ENCODE peak calls at places on chromosomes 1 and 21, in eight cellular contexts. H, B, Q, M, G, C, A and F are unnamed samples.

GRCh38 chr1:31931241-31932225 is 6.6 kb downstream of the PTP4A2 start:
- DNase-seq in H (peak; percentile 51), B (no peak), Q (no peak), M (peak; percentile 42), G (no peak), C (no peak), A (no peak), F (no peak)

GRCh38 chr1:51175278-51175677 is 60.8 kb upstream of the RNF11 start:
- DNase-seq in H (peak; percentile 22), B (no peak), Q (no peak), M (no peak), G (no peak), C (no peak), A (no peak), F (no peak)

GRCh38 chr1:66181999-66182398 is 352.0 kb upstream of the SGIP1 start:
- DNase-seq in H (no peak), B (no peak), Q (no peak), M (no peak), G (no peak), C (no peak), A (no peak), F (no peak)

GRCh38 chr1:22137006-22137720 is 5.7 kb downstream of the WNT4 start:
- DNase-seq in H (peak; percentile 37), B (no peak), Q (no peak), M (no peak), G (no peak), C (no peak), A (no peak), F (no peak)

GRCh38 chr1:61056674-61057439 is 25.5 kb upstream of the NFIA start:
- DNase-seq in H (peak; percentile 47), B (no peak), Q (peak; percentile 65), M (peak; percentile 41), G (peak; percentile 80), C (no peak), A (no peak), F (peak; percentile 76)

GRCh38 chr21:45423201-45423955 is 18.4 kb downstream of the COL18A1 start:
- DNase-seq in H (no peak), B (no peak), Q (peak; percentile 6), M (no peak), G (no peak), C (no peak), A (no peak), F (no peak)

GRCh38 chr1:25799758-25800537 is at the start of gene SELENON:
- DNase-seq in H (peak; percentile 67), B (no peak), Q (peak; percentile 84), M (no peak), G (peak; percentile 68), C (no peak), A (no peak), F (peak; percentile 71)

GRCh38 chr1:198174297-198174696 is 17.5 kb downstream of the NEK7 start:
- DNase-seq in H (peak; percentile 29), B (no peak), Q (no peak), M (no peak), G (no peak), C (no peak), A (no peak), F (no peak)

GRCh38 chr1:234702342-234703000 is 92.5 kb upstream of the IRF2BP2 start:
- DNase-seq in H (no peak), B (no peak), Q (peak; percentile 59), M (no peak), G (no peak), C (no peak), A (no peak), F (no peak)

GRCh38 chr1:168319691-168320090 is 39.0 kb downstream of the TBX19 start:
- DNase-seq in H (no peak), B (no peak), Q (no peak), M (no peak), G (no peak), C (no peak), A (no peak), F (no peak)

GRCh38 chr21:15159382-15160020 is 94.7 kb upstream of the NRIP1 start:
- DNase-seq in H (peak; percentile 2), B (no peak), Q (no peak), M (no peak), G (no peak), C (no peak), A (no peak), F (no peak)

GRCh38 chr1:6443339-6444115 is 19.0 kb downstream of the ESPN start:
- DNase-seq in H (no peak), B (no peak), Q (no peak), M (no peak), G (no peak), C (no peak), A (no peak), F (peak; percentile 14)

GRCh38 chr1:24865168-24865567 is 64.9 kb downstream of the RUNX3 start:
- DNase-seq in H (no peak), B (no peak), Q (no peak), M (no peak), G (no peak), C (no peak), A (no peak), F (no peak)

GRCh38 chr1:185280589-185280988 is 36.5 kb downstream of the IVNS1ABP start:
- DNase-seq in H (no peak), B (no peak), Q (no peak), M (no peak), G (no peak), C (no peak), A (no peak), F (no peak)

GRCh38 chr1:11592752-11593151 is 61.5 kb downstream of the FBXO2 start:
- DNase-seq in H (no peak), B (no peak), Q (no peak), M (no peak), G (no peak), C (no peak), A (no peak), F (no peak)

GRCh38 chr1:184242507-184242943 is 144.3 kb upstream of the C1orf21 start:
- DNase-seq in H (peak; percentile 94), B (no peak), Q (no peak), M (no peak), G (peak; percentile 39), C (peak; percentile 49), A (no peak), F (peak; percentile 44)

GRCh38 chr1:11364170-11364569 is 91.2 kb downstream of the UBIAD1 start:
- DNase-seq in H (no peak), B (no peak), Q (no peak), M (no peak), G (peak; percentile 14), C (no peak), A (no peak), F (peak; percentile 38)

GRCh38 chr1:35597870-35598269 is 24.8 kb downstream of the TFAP2E start:
- DNase-seq in H (no peak), B (no peak), Q (no peak), M (no peak), G (no peak), C (no peak), A (no peak), F (no peak)

GRCh38 chr1:7253118-7253480 is 467.8 kb downstream of the CAMTA1 start:
- DNase-seq in H (peak; percentile 6), B (no peak), Q (no peak), M (no peak), G (no peak), C (no peak), A (no peak), F (no peak)

GRCh38 chr1:110964400-110964903 is 730 bp upstream of the LRIF1 start:
- DNase-seq in H (no peak), B (no peak), Q (no peak), M (no peak), G (no peak), C (no peak), A (no peak), F (no peak)

GRCh38 chr1:42844592-42845140 is 1.7 kb upstream of the ZNF691 start:
- DNase-seq in H (peak; percentile 73), B (no peak), Q (no peak), M (no peak), G (no peak), C (no peak), A (no peak), F (no peak)

GRCh38 chr1:14897997-14898645 is 255.4 kb upstream of the TMEM51 start:
- DNase-seq in H (no peak), B (no peak), Q (no peak), M (no peak), G (no peak), C (no peak), A (no peak), F (no peak)

GRCh38 chr1:156726549-156727226 is 1.6 kb upstream of the METTL25B start:
- DNase-seq in H (peak; percentile 75), B (no peak), Q (no peak), M (peak; percentile 16), G (no peak), C (no peak), A (no peak), F (peak; percentile 13)

GRCh38 chr1:241605146-241605805 is 34.9 kb downstream of the CHML start:
- DNase-seq in H (peak; percentile 17), B (no peak), Q (no peak), M (no peak), G (no peak), C (no peak), A (no peak), F (no peak)

GRCh38 chr1:25694167-25694566 is 77.6 kb downstream of the MAN1C1 start:
- DNase-seq in H (peak; percentile 89), B (no peak), Q (no peak), M (no peak), G (no peak), C (no peak), A (no peak), F (peak; percentile 26)

GRCh38 chr1:53385276-53385932 is 57.5 kb upstream of the LRP8 start:
- DNase-seq in H (no peak), B (no peak), Q (no peak), M (no peak), G (no peak), C (no peak), A (no peak), F (no peak)

GRCh38 chr1:227333423-227333822 is 15.1 kb upstream of the CDC42BPA start:
- DNase-seq in H (no peak), B (no peak), Q (no peak), M (no peak), G (no peak), C (no peak), A (no peak), F (no peak)

GRCh38 chr1:116988248-116988647 is 13.3 kb upstream of the CD101 start:
- DNase-seq in H (no peak), B (no peak), Q (peak; percentile 38), M (no peak), G (no peak), C (no peak), A (no peak), F (no peak)

GRCh38 chr1:169550294-169550693 is 36.0 kb downstream of the F5 start:
- DNase-seq in H (peak; percentile 54), B (no peak), Q (no peak), M (peak; percentile 73), G (no peak), C (no peak), A (no peak), F (peak; percentile 25)

GRCh38 chr1:166032901-166033371 is 133.9 kb downstream of the FAM78B start:
- DNase-seq in H (no peak), B (no peak), Q (peak; percentile 16), M (no peak), G (peak; percentile 86), C (no peak), A (no peak), F (peak; percentile 42)

GRCh38 chr1:109732390-109732763 is 8.5 kb downstream of the GSTM3 start:
- DNase-seq in H (no peak), B (no peak), Q (no peak), M (no peak), G (no peak), C (no peak), A (no peak), F (peak; percentile 19)

GRCh38 chr1:210437781-210438180 is 109.1 kb downstream of the HHAT start:
- DNase-seq in H (no peak), B (no peak), Q (no peak), M (no peak), G (no peak), C (no peak), A (no peak), F (no peak)

GRCh38 chr1:212649020-212649419 is 40.5 kb downstream of the ATF3 start:
- DNase-seq in H (no peak), B (no peak), Q (no peak), M (no peak), G (no peak), C (no peak), A (no peak), F (no peak)